ENCODE peak calls at places on chromosome 16, in five cellular contexts. Y is HFF-Myc, K is stomach, V is ovary, I is choroid plexus epithelial cell. T is an unnamed sample.

GRCh38 chr16:72332926-72333325 is 161.0 kb upstream of the PMFBP1 start:
- DNase-seq in V (no peak), K (no peak), I (no peak), Y (no peak), T (no peak)

GRCh38 chr16:51084074-51084928 is 66.8 kb downstream of the SALL1 start:
- DNase-seq in I (peak), V (no peak), K (no peak), Y (no peak), T (no peak)

GRCh38 chr16:57775661-57776469 is 26.4 kb downstream of the KIFC3 start:
- DNase-seq in I (peak), Y (no peak), K (no peak), V (no peak), T (peak)

GRCh38 chr16:19005561-19006445 is 22.1 kb downstream of the TMC7 start:
- DNase-seq in V (no peak), I (no peak), K (peak), Y (no peak), T (no peak)

GRCh38 chr16:78648517-78648916 is 549.1 kb downstream of the WWOX start:
- DNase-seq in I (peak), V (no peak), Y (no peak), K (peak), T (no peak)

GRCh38 chr16:77302685-77303084 is 103.5 kb downstream of the SYCE1L start:
- DNase-seq in Y (no peak), K (no peak), I (no peak), V (no peak), T (no peak)

GRCh38 chr16:263182-263774 is 12.5 kb downstream of the RGS11 start:
- DNase-seq in K (no peak), I (no peak), Y (no peak), V (no peak), T (no peak)

GRCh38 chr16:70375636-70376611 is 29.2 kb downstream of the DDX19A start:
- DNase-seq in V (no peak), I (no peak), K (no peak), Y (no peak), T (no peak)

GRCh38 chr16:67463691-67464090 is 17.3 kb downstream of the ATP6V0D1 start:
- DNase-seq in K (no peak), I (no peak), Y (no peak), V (no peak), T (no peak)

GRCh38 chr16:10525214-10525825 is 55.1 kb downstream of the EMP2 start:
- DNase-seq in Y (no peak), V (no peak), K (no peak), I (no peak), T (no peak)

GRCh38 chr16:84271866-84272265 is 22.8 kb upstream of the WFDC1 start:
- DNase-seq in Y (no peak), V (no peak), I (no peak), K (no peak), T (no peak)

GRCh38 chr16:66958857-66959644 is 2.0 kb upstream of the CES3 start:
- DNase-seq in V (no peak), I (no peak), Y (no peak), K (no peak), T (no peak)

GRCh38 chr16:87635541-87636049 is 33.3 kb downstream of the JPH3 start:
- DNase-seq in Y (no peak), V (peak), K (peak), I (peak), T (peak)

GRCh38 chr16:69589434-69590269 is 23.9 kb downstream of the NFAT5 start:
- DNase-seq in I (no peak), K (no peak), V (no peak), Y (no peak), T (no peak)

GRCh38 chr16:138049-138417 is 440 bp downstream of the NPRL3 start:
- DNase-seq in I (peak), K (no peak), Y (no peak), V (peak), T (peak)

GRCh38 chr16:49631521-49632041 is 224.3 kb downstream of the ZNF423 start:
- DNase-seq in K (no peak), I (peak), V (no peak), Y (no peak), T (no peak)

GRCh38 chr16:58176608-58177346 is 21.1 kb downstream of the CSNK2A2 start:
- DNase-seq in I (no peak), Y (no peak), V (no peak), K (no peak), T (no peak)

GRCh38 chr16:89371968-89372634 is 118.3 kb downstream of the ANKRD11 start:
- DNase-seq in K (no peak), I (peak), Y (no peak), V (no peak), T (no peak)

GRCh38 chr16:47057631-47057996 is 84.1 kb upstream of the DNAJA2 start:
- DNase-seq in Y (no peak), K (no peak), V (no peak), I (no peak), T (peak)

GRCh38 chr16:11852092-11852809 is 909 bp upstream of the RSL1D1 start:
- DNase-seq in Y (no peak), K (no peak), I (no peak), V (no peak), T (no peak)

GRCh38 chr16:89402962-89403361 is 87.4 kb downstream of the ANKRD11 start:
- DNase-seq in I (no peak), V (no peak), K (no peak), Y (no peak), T (no peak)

GRCh38 chr16:54282923-54283734 is 3.5 kb downstream of the IRX3 start:
- DNase-seq in I (no peak), Y (no peak), V (peak), K (no peak), T (peak)
- H3K4me3 ChIP-seq in I (no peak), Y (no peak), V (no peak), K (peak), T (no peak)

GRCh38 chr16:3112881-3113574 is 642 bp downstream of the ZNF205 start:
- DNase-seq in V (peak), I (peak), Y (no peak), K (no peak), T (no peak)
- H3K4me3 ChIP-seq in V (peak), I (peak), Y (peak), K (peak), T (peak)

GRCh38 chr16:31216116-31216469 is 842 bp downstream of the PYDC1 start:
- DNase-seq in K (no peak), I (no peak), Y (no peak), V (no peak), T (no peak)

GRCh38 chr16:31214705-31215286 is 877 bp downstream of the TRIM72 start:
- DNase-seq in Y (no peak), V (no peak), I (no peak), K (no peak), T (no peak)

GRCh38 chr16:31213877-31214704 is at the start of gene TRIM72:
- DNase-seq in I (no peak), K (no peak), Y (no peak), V (no peak), T (no peak)

GRCh38 chr16:31216552-31217530 is at the start of gene PYDC1:
- DNase-seq in I (no peak), K (no peak), Y (no peak), V (no peak), T (no peak)

DNA sequence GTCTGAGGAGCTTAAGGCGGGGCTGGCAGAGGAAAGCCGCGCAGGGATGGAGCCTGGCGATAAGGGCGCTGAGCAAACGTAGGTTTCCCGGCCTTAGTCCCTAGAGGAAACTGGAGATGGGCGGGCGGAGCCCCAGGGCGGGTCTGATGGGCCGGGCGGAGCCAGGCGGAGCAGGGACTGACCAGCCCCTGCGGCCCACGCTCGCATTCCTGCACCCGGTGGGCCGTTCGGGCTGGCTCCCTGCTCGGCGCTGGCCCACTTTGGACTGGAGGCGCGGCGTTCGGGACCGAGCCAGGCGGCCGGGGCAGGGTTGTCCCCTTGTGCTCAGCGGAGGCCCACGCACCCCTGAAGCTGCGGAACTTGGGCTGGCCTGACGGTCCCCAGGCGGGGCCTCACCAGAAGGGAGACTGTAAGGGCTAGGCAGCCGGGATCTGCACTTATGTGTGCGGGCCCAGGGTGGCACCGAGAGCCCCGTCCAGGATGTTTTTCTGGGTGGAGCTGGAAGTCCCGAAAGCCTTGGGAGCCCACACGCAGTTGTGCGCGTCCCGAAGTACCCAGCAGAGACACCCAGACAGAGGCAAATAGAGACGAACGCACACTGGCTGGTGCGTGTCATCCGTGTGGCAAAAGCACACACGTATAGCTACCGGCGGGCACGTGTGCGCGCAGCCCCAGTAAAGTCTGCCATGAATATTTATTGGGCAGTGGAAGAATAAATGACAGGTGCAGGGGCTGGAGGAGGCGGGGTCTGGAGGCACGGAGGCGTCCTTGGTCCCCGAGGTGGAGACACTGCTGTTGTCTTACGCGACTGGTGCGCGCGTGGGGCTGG is 1.4 kb downstream of the PYDC1 start:
- DNase-seq in K (peak), V (peak), Y (no peak), I (peak), T (peak)
- H3K4me3 ChIP-seq in K (peak), V (peak), Y (peak), I (peak), T (peak)

DNA sequence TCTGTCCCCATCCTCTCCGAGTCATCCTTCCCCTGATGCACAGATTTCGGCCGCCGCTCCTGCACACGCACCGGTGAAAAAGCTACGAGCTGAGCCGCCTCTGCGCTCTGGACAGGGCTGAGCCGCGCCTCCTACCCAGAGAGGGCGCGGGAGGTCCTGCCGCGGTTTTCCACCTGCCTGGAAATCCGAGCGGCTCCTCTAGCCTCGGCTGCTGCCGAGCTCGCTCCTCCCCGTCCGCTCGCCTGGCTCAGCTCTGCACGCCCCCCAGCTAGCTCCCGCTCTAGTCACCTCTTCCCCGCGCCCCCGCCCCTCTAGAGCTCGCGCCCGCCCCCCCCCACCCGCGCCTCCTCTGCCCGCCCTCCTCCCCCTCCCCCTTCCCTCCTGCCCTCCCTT is 198 bp upstream of the SHISA9 start:
- DNase-seq in K (no peak), V (no peak), Y (no peak), I (peak), T (no peak)
- H3K4me3 ChIP-seq in K (peak), V (no peak), Y (no peak), I (no peak), T (no peak)

DNA sequence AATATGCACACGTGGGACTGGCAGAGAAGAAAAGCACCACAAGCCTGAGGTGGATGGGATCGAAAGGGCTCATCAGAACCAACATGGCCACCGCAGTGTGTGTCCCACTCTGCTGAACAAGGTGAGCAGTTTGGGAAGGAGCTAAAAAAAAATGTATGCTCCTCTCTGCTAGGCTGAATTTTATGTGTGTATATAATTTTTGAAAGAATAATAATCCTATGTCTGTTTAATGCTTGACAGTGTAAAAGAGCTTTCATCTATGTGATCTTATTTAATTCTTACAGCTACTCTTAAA is 14.2 kb upstream of the EEF2K start:
- DNase-seq in K (no peak), I (peak), Y (no peak), V (peak), T (peak)
- H3K4me3 ChIP-seq in K (peak), I (peak), Y (peak), V (peak), T (peak)

GRCh38 chr16:1958715-1959268 is 546 bp upstream of the NDUFB10 start:
- DNase-seq in I (no peak), V (peak), K (no peak), Y (no peak), T (no peak)

GRCh38 chr16:1959269-1960039 is at the start of gene NDUFB10:
- DNase-seq in K (peak), V (peak), Y (peak), I (peak), T (peak)

GRCh38 chr16:1964046-1964505 is 550 bp downstream of the RPS2 start:
- DNase-seq in K (no peak), I (peak), V (no peak), Y (no peak), T (peak)

GRCh38 chr16:1961651-1962067 is 2.3 kb downstream of the NDUFB10 start:
- DNase-seq in Y (no peak), K (no peak), V (no peak), I (no peak), T (no peak)

DNA sequence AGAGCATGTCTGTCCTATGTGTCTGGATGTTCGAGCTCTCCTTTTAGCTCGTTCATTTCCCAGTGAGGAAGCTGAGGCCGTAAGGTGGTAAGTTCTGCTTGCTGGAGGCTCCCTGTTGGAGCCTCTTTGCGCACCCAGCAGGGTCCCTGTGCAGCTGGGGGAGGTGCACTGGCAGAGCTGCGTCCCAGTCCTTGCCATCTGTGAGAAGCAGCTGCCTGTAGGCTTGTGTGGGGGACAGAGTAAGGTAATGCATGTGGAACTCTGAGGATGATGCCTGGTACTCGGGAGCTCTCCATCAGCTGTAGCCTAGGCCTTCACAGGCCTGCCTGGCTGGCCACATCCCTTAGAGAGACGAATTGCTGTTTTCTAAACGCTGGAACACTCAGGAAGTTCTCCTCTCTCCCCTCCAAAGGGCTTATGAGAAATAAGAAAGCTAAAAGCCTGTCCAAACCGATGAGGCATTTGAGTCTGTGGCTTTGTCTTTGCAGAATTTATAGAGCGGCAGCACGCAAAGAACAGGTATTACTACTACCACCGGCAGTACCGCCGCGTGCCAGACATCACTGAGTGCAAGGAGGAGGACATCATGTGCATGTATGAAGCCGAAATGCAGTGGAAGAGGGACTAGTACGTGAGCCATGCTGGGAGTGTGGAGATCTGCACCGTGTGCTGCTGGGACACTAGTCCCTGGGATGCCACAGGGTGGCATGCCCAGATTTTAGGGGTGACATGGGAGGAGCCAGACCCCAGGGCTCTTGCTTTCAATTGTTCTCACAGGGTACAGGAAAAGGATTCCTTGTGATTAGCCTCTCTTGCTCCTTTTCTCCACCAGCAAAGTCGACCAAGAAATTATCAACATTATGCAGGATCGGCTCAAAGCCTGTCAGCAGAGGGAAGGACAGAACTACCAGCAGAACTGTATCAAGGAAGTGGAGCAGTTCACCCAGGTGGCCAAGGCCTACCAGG is 1.6 kb downstream of the NDUFB10 start:
- DNase-seq in V (no peak), K (no peak), I (peak), Y (peak), T (no peak)
- H3K4me3 ChIP-seq in V (peak), K (peak), I (peak), Y (peak), T (peak)

GRCh38 chr16:86496929-86497381 is 13.4 kb upstream of the FOXF1 start:
- DNase-seq in Y (no peak), K (no peak), I (no peak), V (no peak), T (no peak)
- H3K4me3 ChIP-seq in Y (peak), K (peak), I (no peak), V (no peak), T (peak)

T was measured in Peyer's patch.